ENCODE peak calls at places on chromosomes 13 and 19, in six cellular contexts. One of them, this sample, is unnamed.

GRCh38 chr13:28505543-28506135 is 10.7 kb upstream of the FLT1 start:
- DNase-seq in stimulated activated CD4-positive, alpha-beta T cell treated with anti-CD3 and anti-CD28 coated beads, TNF-alpha, amount 100 ng/mL, for 48 hours: no peak
- DNase-seq in NCI-H226: no peak
- DNase-seq in non-pigmented ciliary epithelial cell: no peak
- DNase-seq in T follicular helper cell: no peak
- DNase-seq in PC-9: no peak
- DNase-seq in this sample: peak

GRCh38 chr19:23254141-23254910 is 4.1 kb upstream of the ZNF724 start:
- DNase-seq in stimulated activated CD4-positive, alpha-beta T cell treated with anti-CD3 and anti-CD28 coated beads, TNF-alpha, amount 100 ng/mL, for 48 hours: no peak
- DNase-seq in NCI-H226: no peak
- DNase-seq in non-pigmented ciliary epithelial cell: no peak
- DNase-seq in T follicular helper cell: no peak
- DNase-seq in PC-9: no peak
- DNase-seq in this sample: no peak

GRCh38 chr13:112895521-112896465 is 73.2 kb upstream of the MCF2L start:
- DNase-seq in stimulated activated CD4-positive, alpha-beta T cell treated with anti-CD3 and anti-CD28 coated beads, TNF-alpha, amount 100 ng/mL, for 48 hours: no peak
- DNase-seq in NCI-H226: no peak
- DNase-seq in non-pigmented ciliary epithelial cell: no peak
- DNase-seq in T follicular helper cell: no peak
- DNase-seq in PC-9: no peak
- DNase-seq in this sample: no peak

GRCh38 chr19:28488006-28488405 is 724.9 kb downstream of the UQCRFS1 start:
- DNase-seq in stimulated activated CD4-positive, alpha-beta T cell treated with anti-CD3 and anti-CD28 coated beads, TNF-alpha, amount 100 ng/mL, for 48 hours: no peak
- DNase-seq in NCI-H226: no peak
- DNase-seq in non-pigmented ciliary epithelial cell: no peak
- DNase-seq in T follicular helper cell: no peak
- DNase-seq in PC-9: no peak
- DNase-seq in this sample: no peak

GRCh38 chr13:108270442-108270841 is 924 bp downstream of the TNFSF13B start:
- DNase-seq in stimulated activated CD4-positive, alpha-beta T cell treated with anti-CD3 and anti-CD28 coated beads, TNF-alpha, amount 100 ng/mL, for 48 hours: no peak
- DNase-seq in NCI-H226: no peak
- DNase-seq in non-pigmented ciliary epithelial cell: no peak
- DNase-seq in T follicular helper cell: no peak
- DNase-seq in PC-9: no peak
- DNase-seq in this sample: no peak

GRCh38 chr13:29591310-29591709 is 4.2 kb downstream of the SLC7A1 start:
- DNase-seq in stimulated activated CD4-positive, alpha-beta T cell treated with anti-CD3 and anti-CD28 coated beads, TNF-alpha, amount 100 ng/mL, for 48 hours: no peak
- DNase-seq in NCI-H226: no peak
- DNase-seq in non-pigmented ciliary epithelial cell: no peak
- DNase-seq in T follicular helper cell: no peak
- DNase-seq in PC-9: no peak
- DNase-seq in this sample: no peak

GRCh38 chr19:17076539-17076919 is 952 bp downstream of the MYO9B start:
- DNase-seq in stimulated activated CD4-positive, alpha-beta T cell treated with anti-CD3 and anti-CD28 coated beads, TNF-alpha, amount 100 ng/mL, for 48 hours: no peak
- DNase-seq in NCI-H226: no peak
- DNase-seq in non-pigmented ciliary epithelial cell: no peak
- DNase-seq in T follicular helper cell: no peak
- DNase-seq in PC-9: no peak
- DNase-seq in this sample: no peak

GRCh38 chr19:8423821-8424223 is 10.7 kb downstream of the MARCHF2 start:
- DNase-seq in stimulated activated CD4-positive, alpha-beta T cell treated with anti-CD3 and anti-CD28 coated beads, TNF-alpha, amount 100 ng/mL, for 48 hours: no peak
- DNase-seq in NCI-H226: peak
- DNase-seq in non-pigmented ciliary epithelial cell: peak
- DNase-seq in T follicular helper cell: no peak
- DNase-seq in PC-9: peak
- DNase-seq in this sample: peak

GRCh38 chr19:30070198-30070969 is 128.3 kb downstream of the URI1 start:
- DNase-seq in stimulated activated CD4-positive, alpha-beta T cell treated with anti-CD3 and anti-CD28 coated beads, TNF-alpha, amount 100 ng/mL, for 48 hours: no peak
- DNase-seq in NCI-H226: no peak
- DNase-seq in non-pigmented ciliary epithelial cell: no peak
- DNase-seq in T follicular helper cell: no peak
- DNase-seq in PC-9: no peak
- DNase-seq in this sample: no peak

GRCh38 chr13:35812730-35813129 is 318.5 kb downstream of the DCLK1 start:
- DNase-seq in stimulated activated CD4-positive, alpha-beta T cell treated with anti-CD3 and anti-CD28 coated beads, TNF-alpha, amount 100 ng/mL, for 48 hours: no peak
- DNase-seq in NCI-H226: no peak
- DNase-seq in non-pigmented ciliary epithelial cell: no peak
- DNase-seq in T follicular helper cell: no peak
- DNase-seq in PC-9: no peak
- DNase-seq in this sample: no peak

GRCh38 chr19:53898680-53899341 is 10.3 kb upstream of the CACNG7 start:
- DNase-seq in stimulated activated CD4-positive, alpha-beta T cell treated with anti-CD3 and anti-CD28 coated beads, TNF-alpha, amount 100 ng/mL, for 48 hours: no peak
- DNase-seq in NCI-H226: no peak
- DNase-seq in non-pigmented ciliary epithelial cell: no peak
- DNase-seq in T follicular helper cell: no peak
- DNase-seq in PC-9: no peak
- DNase-seq in this sample: no peak

GRCh38 chr19:42396248-42396541 is 6.1 kb upstream of the CNFN start:
- DNase-seq in stimulated activated CD4-positive, alpha-beta T cell treated with anti-CD3 and anti-CD28 coated beads, TNF-alpha, amount 100 ng/mL, for 48 hours: no peak
- DNase-seq in NCI-H226: no peak
- DNase-seq in non-pigmented ciliary epithelial cell: no peak
- DNase-seq in T follicular helper cell: no peak
- DNase-seq in PC-9: no peak
- DNase-seq in this sample: no peak

GRCh38 chr13:91417660-91418325 is 19.4 kb downstream of the GPC5 start:
- DNase-seq in stimulated activated CD4-positive, alpha-beta T cell treated with anti-CD3 and anti-CD28 coated beads, TNF-alpha, amount 100 ng/mL, for 48 hours: no peak
- DNase-seq in NCI-H226: no peak
- DNase-seq in non-pigmented ciliary epithelial cell: no peak
- DNase-seq in T follicular helper cell: no peak
- DNase-seq in PC-9: no peak
- DNase-seq in this sample: no peak

GRCh38 chr19:2446390-2446789 is 10.4 kb downstream of the LMNB2 start:
- DNase-seq in stimulated activated CD4-positive, alpha-beta T cell treated with anti-CD3 and anti-CD28 coated beads, TNF-alpha, amount 100 ng/mL, for 48 hours: no peak
- DNase-seq in NCI-H226: no peak
- DNase-seq in non-pigmented ciliary epithelial cell: no peak
- DNase-seq in T follicular helper cell: no peak
- DNase-seq in PC-9: no peak
- DNase-seq in this sample: no peak

GRCh38 chr19:12838182-12838890 is at the start of gene MAST1:
- DNase-seq in stimulated activated CD4-positive, alpha-beta T cell treated with anti-CD3 and anti-CD28 coated beads, TNF-alpha, amount 100 ng/mL, for 48 hours: no peak
- DNase-seq in NCI-H226: no peak
- DNase-seq in non-pigmented ciliary epithelial cell: no peak
- DNase-seq in T follicular helper cell: peak
- DNase-seq in PC-9: peak
- DNase-seq in this sample: no peak

GRCh38 chr13:65314008-65314407 is 1916.1 kb downstream of the PCDH9 start:
- DNase-seq in stimulated activated CD4-positive, alpha-beta T cell treated with anti-CD3 and anti-CD28 coated beads, TNF-alpha, amount 100 ng/mL, for 48 hours: no peak
- DNase-seq in NCI-H226: no peak
- DNase-seq in non-pigmented ciliary epithelial cell: no peak
- DNase-seq in T follicular helper cell: no peak
- DNase-seq in PC-9: no peak
- DNase-seq in this sample: no peak

GRCh38 chr19:12899891-12900518 is 9.0 kb downstream of the GCDH start:
- DNase-seq in stimulated activated CD4-positive, alpha-beta T cell treated with anti-CD3 and anti-CD28 coated beads, TNF-alpha, amount 100 ng/mL, for 48 hours: no peak
- DNase-seq in NCI-H226: no peak
- DNase-seq in non-pigmented ciliary epithelial cell: no peak
- DNase-seq in T follicular helper cell: no peak
- DNase-seq in PC-9: no peak
- DNase-seq in this sample: no peak

GRCh38 chr13:89816404-89816803 is 1531.1 kb upstream of the MIR17HG start:
- DNase-seq in stimulated activated CD4-positive, alpha-beta T cell treated with anti-CD3 and anti-CD28 coated beads, TNF-alpha, amount 100 ng/mL, for 48 hours: no peak
- DNase-seq in NCI-H226: no peak
- DNase-seq in non-pigmented ciliary epithelial cell: no peak
- DNase-seq in T follicular helper cell: no peak
- DNase-seq in PC-9: no peak
- DNase-seq in this sample: no peak

GRCh38 chr13:77507931-77508776 is 27.4 kb upstream of the SCEL start:
- DNase-seq in stimulated activated CD4-positive, alpha-beta T cell treated with anti-CD3 and anti-CD28 coated beads, TNF-alpha, amount 100 ng/mL, for 48 hours: no peak
- DNase-seq in NCI-H226: peak
- DNase-seq in non-pigmented ciliary epithelial cell: peak
- DNase-seq in T follicular helper cell: no peak
- DNase-seq in PC-9: peak
- DNase-seq in this sample: peak

GRCh38 chr19:15532779-15533521 is 24.6 kb downstream of the CYP4F22 start:
- DNase-seq in stimulated activated CD4-positive, alpha-beta T cell treated with anti-CD3 and anti-CD28 coated beads, TNF-alpha, amount 100 ng/mL, for 48 hours: no peak
- DNase-seq in NCI-H226: no peak
- DNase-seq in non-pigmented ciliary epithelial cell: no peak
- DNase-seq in T follicular helper cell: no peak
- DNase-seq in PC-9: peak
- DNase-seq in this sample: no peak

This sample was measured in foreskin keratinocyte.